ENCODE peak calls at places on chromosomes 5 and 9, in five cellular contexts. One of them, this sample, is unnamed.

GRCh38 chr9:88462191-88462590 is 72.8 kb upstream of the NXNL2 start:
- DNase-seq in mesothelial cell of epicardium: no peak
- DNase-seq in dorsolateral prefrontal cortex: no peak
- DNase-seq in RWPE1: peak
- DNase-seq in AG09309: no peak
- DNase-seq in this sample: no peak

GRCh38 chr5:149605998-149606721 is 24.9 kb downstream of the ARHGEF37 start:
- DNase-seq in mesothelial cell of epicardium: no peak
- DNase-seq in dorsolateral prefrontal cortex: no peak
- DNase-seq in RWPE1: peak
- DNase-seq in AG09309: peak
- DNase-seq in this sample: no peak

GRCh38 chr5:80172067-80172690 is 83.7 kb downstream of the SERINC5 start:
- DNase-seq in mesothelial cell of epicardium: no peak
- DNase-seq in dorsolateral prefrontal cortex: no peak
- DNase-seq in RWPE1: no peak
- DNase-seq in AG09309: no peak
- DNase-seq in this sample: no peak

GRCh38 chr9:89686134-89686533 is 81.3 kb downstream of the GADD45G start:
- DNase-seq in mesothelial cell of epicardium: no peak
- DNase-seq in dorsolateral prefrontal cortex: no peak
- DNase-seq in RWPE1: peak
- DNase-seq in AG09309: no peak
- DNase-seq in this sample: no peak

GRCh38 chr5:112064956-112065355 is 308.0 kb upstream of the NREP start:
- DNase-seq in mesothelial cell of epicardium: no peak
- DNase-seq in dorsolateral prefrontal cortex: no peak
- DNase-seq in RWPE1: no peak
- DNase-seq in AG09309: no peak
- DNase-seq in this sample: no peak

GRCh38 chr9:97382099-97382718 is 29.7 kb upstream of the TDRD7 start:
- DNase-seq in mesothelial cell of epicardium: no peak
- DNase-seq in dorsolateral prefrontal cortex: no peak
- DNase-seq in RWPE1: no peak
- DNase-seq in AG09309: no peak
- DNase-seq in this sample: no peak

GRCh38 chr5:143241892-143242291 is 161.6 kb downstream of the NR3C1 start:
- DNase-seq in mesothelial cell of epicardium: no peak
- DNase-seq in dorsolateral prefrontal cortex: no peak
- DNase-seq in RWPE1: peak
- DNase-seq in AG09309: no peak
- DNase-seq in this sample: no peak

GRCh38 chr5:123786411-123786810 is 274.4 kb downstream of the CSNK1G3 start:
- DNase-seq in mesothelial cell of epicardium: no peak
- DNase-seq in dorsolateral prefrontal cortex: no peak
- DNase-seq in RWPE1: no peak
- DNase-seq in AG09309: no peak
- DNase-seq in this sample: no peak

GRCh38 chr5:126002222-126002897 is 420.8 kb upstream of the GRAMD2B start:
- DNase-seq in mesothelial cell of epicardium: no peak
- DNase-seq in dorsolateral prefrontal cortex: no peak
- DNase-seq in RWPE1: no peak
- DNase-seq in AG09309: peak
- DNase-seq in this sample: no peak

GRCh38 chr5:141597814-141598213 is 21.0 kb downstream of the DIAPH1 start:
- DNase-seq in mesothelial cell of epicardium: no peak
- DNase-seq in dorsolateral prefrontal cortex: no peak
- DNase-seq in RWPE1: no peak
- DNase-seq in AG09309: no peak
- DNase-seq in this sample: no peak

GRCh38 chr9:136084191-136084944 is 10.7 kb downstream of the NACC2 start:
- DNase-seq in mesothelial cell of epicardium: no peak
- DNase-seq in dorsolateral prefrontal cortex: no peak
- DNase-seq in RWPE1: no peak
- DNase-seq in AG09309: no peak
- DNase-seq in this sample: no peak

GRCh38 chr5:170491479-170491878 is 12.3 kb upstream of the KCNIP1 start:
- DNase-seq in mesothelial cell of epicardium: no peak
- DNase-seq in dorsolateral prefrontal cortex: no peak
- DNase-seq in RWPE1: peak
- DNase-seq in AG09309: peak
- DNase-seq in this sample: no peak

GRCh38 chr9:134629061-134629585 is 12.5 kb upstream of the COL5A1 start:
- DNase-seq in mesothelial cell of epicardium: no peak
- DNase-seq in dorsolateral prefrontal cortex: peak
- DNase-seq in RWPE1: no peak
- DNase-seq in AG09309: no peak
- DNase-seq in this sample: peak

GRCh38 chr5:168879929-168880328 is 300.8 kb upstream of the PANK3 start:
- DNase-seq in mesothelial cell of epicardium: no peak
- DNase-seq in dorsolateral prefrontal cortex: no peak
- DNase-seq in RWPE1: no peak
- DNase-seq in AG09309: no peak
- DNase-seq in this sample: no peak

GRCh38 chr5:68242743-68243142 is 27.2 kb downstream of the PIK3R1 start:
- DNase-seq in mesothelial cell of epicardium: no peak
- DNase-seq in dorsolateral prefrontal cortex: no peak
- DNase-seq in RWPE1: no peak
- DNase-seq in AG09309: no peak
- DNase-seq in this sample: no peak

GRCh38 chr9:101977614-101978210 is 239.3 kb upstream of the GRIN3A start:
- DNase-seq in mesothelial cell of epicardium: no peak
- DNase-seq in dorsolateral prefrontal cortex: no peak
- DNase-seq in RWPE1: peak
- DNase-seq in AG09309: no peak
- DNase-seq in this sample: no peak

GRCh38 chr5:93924628-93925027 is 183.2 kb upstream of the POU5F2 start:
- DNase-seq in mesothelial cell of epicardium: no peak
- DNase-seq in dorsolateral prefrontal cortex: no peak
- DNase-seq in RWPE1: peak
- DNase-seq in AG09309: no peak
- DNase-seq in this sample: no peak

GRCh38 chr9:99299214-99300102 is 77.4 kb downstream of the SEC61B start:
- DNase-seq in mesothelial cell of epicardium: no peak
- DNase-seq in dorsolateral prefrontal cortex: no peak
- DNase-seq in RWPE1: peak
- DNase-seq in AG09309: peak
- DNase-seq in this sample: no peak

GRCh38 chr5:14235872-14236271 is 92.7 kb downstream of the TRIO start:
- DNase-seq in mesothelial cell of epicardium: no peak
- DNase-seq in dorsolateral prefrontal cortex: no peak
- DNase-seq in RWPE1: no peak
- DNase-seq in AG09309: no peak
- DNase-seq in this sample: no peak

GRCh38 chr5:150484964-150485769 is 22.8 kb upstream of the NDST1 start:
- DNase-seq in mesothelial cell of epicardium: no peak
- DNase-seq in dorsolateral prefrontal cortex: no peak
- DNase-seq in RWPE1: no peak
- DNase-seq in AG09309: no peak
- DNase-seq in this sample: peak

GRCh38 chr5:134124289-134125194 is 10.1 kb downstream of the TCF7 start:
- DNase-seq in mesothelial cell of epicardium: no peak
- DNase-seq in dorsolateral prefrontal cortex: no peak
- DNase-seq in RWPE1: peak
- DNase-seq in AG09309: peak
- DNase-seq in this sample: no peak

GRCh38 chr5:39376293-39376714 is 12.0 kb upstream of the C9 start:
- DNase-seq in mesothelial cell of epicardium: no peak
- DNase-seq in dorsolateral prefrontal cortex: no peak
- DNase-seq in RWPE1: peak
- DNase-seq in AG09309: no peak
- DNase-seq in this sample: no peak

GRCh38 chr5:16522096-16522495 is 56.5 kb upstream of the ZNF622 start:
- DNase-seq in mesothelial cell of epicardium: no peak
- DNase-seq in dorsolateral prefrontal cortex: no peak
- DNase-seq in RWPE1: no peak
- DNase-seq in AG09309: no peak
- DNase-seq in this sample: no peak

GRCh38 chr5:53303105-53303504 is 177.3 kb upstream of the FST start:
- DNase-seq in mesothelial cell of epicardium: no peak
- DNase-seq in dorsolateral prefrontal cortex: no peak
- DNase-seq in RWPE1: peak
- DNase-seq in AG09309: peak
- DNase-seq in this sample: no peak

GRCh38 chr9:133955821-133956411 is 36.2 kb downstream of the VAV2 start:
- DNase-seq in mesothelial cell of epicardium: peak
- DNase-seq in dorsolateral prefrontal cortex: no peak
- DNase-seq in RWPE1: no peak
- DNase-seq in AG09309: no peak
- DNase-seq in this sample: no peak

GRCh38 chr5:74401566-74402320 is 238.8 kb downstream of the ENC1 start:
- DNase-seq in mesothelial cell of epicardium: no peak
- DNase-seq in dorsolateral prefrontal cortex: no peak
- DNase-seq in RWPE1: no peak
- DNase-seq in AG09309: no peak
- DNase-seq in this sample: no peak

GRCh38 chr9:108156270-108156998 is 666.9 kb upstream of the KLF4 start:
- DNase-seq in mesothelial cell of epicardium: no peak
- DNase-seq in dorsolateral prefrontal cortex: no peak
- DNase-seq in RWPE1: peak
- DNase-seq in AG09309: peak
- DNase-seq in this sample: no peak

DNA sequence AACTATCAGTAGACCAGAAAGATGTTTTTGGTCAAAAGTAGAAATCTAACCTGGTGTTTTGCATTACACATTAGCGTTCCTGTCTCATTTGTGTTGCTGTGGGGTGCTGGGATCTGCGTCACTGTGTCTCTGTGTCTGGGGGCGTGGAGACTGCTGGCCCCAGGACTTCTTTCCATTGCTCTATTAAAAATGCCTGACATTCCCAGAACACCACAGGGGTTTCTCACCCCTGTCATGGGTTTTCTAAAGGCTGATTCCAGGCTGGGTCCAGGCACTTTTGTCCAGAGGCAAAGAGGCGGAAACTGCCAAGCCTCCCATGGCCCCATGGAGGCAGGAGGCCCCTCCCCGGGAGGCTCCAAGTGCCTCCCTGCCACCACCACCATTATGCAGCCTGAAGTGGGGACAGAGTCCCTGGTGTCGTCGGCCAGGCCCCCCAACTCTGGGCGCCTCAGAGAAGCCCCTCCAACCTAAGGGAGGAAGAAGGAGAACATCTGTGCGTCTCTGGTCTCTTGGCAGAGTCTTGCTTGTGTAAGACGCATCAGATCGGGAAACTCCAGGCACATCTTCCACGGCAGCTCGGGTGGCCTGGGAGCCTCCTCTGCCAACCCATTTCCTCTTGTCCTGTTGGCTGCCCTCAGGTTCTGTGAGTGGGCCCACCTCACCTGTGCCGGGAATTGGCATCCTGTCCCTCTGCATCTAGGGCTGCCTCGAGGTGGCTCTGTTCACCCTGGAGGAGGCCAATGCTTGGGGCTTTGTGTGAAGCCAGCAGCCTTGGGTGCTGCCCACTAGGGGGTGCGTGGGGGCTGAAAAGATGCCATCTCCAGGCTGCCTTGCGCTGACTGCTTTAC is 13.8 kb upstream of the PLEKHG4B start:
- DNase-seq in mesothelial cell of epicardium: peak
- DNase-seq in dorsolateral prefrontal cortex: no peak
- DNase-seq in RWPE1: peak
- DNase-seq in AG09309: peak
- DNase-seq in this sample: peak
- TF ChIP-seq CTCF in mesothelial cell of epicardium: no peak
- TF ChIP-seq CTCF in dorsolateral prefrontal cortex: no peak
- TF ChIP-seq CTCF in RWPE1: peak
- TF ChIP-seq CTCF in AG09309: peak
- TF ChIP-seq CTCF in this sample: peak

DNA sequence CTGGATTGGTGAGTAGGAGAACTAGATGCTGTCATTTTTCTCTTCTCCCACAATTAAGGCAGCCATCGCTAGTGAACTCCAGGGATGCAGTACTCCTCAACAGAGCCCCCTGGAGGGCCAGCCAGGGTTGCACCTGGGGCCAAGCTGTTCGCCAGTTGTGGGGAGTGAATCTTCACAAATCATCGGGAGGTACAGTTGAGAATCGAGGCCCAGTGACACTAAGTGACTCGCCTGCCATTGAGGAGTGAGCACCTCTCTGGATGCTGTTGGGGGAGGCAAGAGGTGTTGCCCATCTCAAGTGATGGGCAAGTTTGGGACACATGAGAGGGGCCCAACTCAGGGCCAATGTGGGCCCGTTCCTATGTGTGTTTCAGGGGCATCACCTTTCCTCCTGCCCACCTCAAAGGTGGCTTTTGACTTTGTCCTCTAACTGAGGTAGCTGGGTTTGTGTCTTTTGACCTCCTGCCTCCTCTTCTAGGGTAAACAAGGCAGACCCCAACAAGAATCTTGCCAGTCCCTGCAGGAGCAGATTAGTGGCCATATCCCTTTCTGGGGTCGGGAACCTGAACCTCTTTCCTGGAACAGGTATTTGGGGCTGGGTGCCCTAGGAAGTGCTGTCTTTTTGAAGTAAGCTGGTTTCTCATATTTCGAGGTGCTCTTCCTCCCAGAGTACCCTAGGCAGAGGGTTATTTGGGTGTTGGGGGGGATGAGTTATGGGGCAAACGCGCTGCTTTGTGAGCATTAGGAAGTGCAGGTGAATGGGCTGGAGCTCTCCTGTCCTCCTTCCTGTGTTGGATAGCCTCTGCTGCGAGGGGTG is 181.2 kb downstream of the MACROH2A1 start:
- DNase-seq in mesothelial cell of epicardium: peak
- DNase-seq in dorsolateral prefrontal cortex: no peak
- DNase-seq in RWPE1: no peak
- DNase-seq in AG09309: no peak
- DNase-seq in this sample: peak
- TF ChIP-seq CTCF in mesothelial cell of epicardium: no peak
- TF ChIP-seq CTCF in dorsolateral prefrontal cortex: no peak
- TF ChIP-seq CTCF in RWPE1: no peak
- TF ChIP-seq CTCF in AG09309: no peak
- TF ChIP-seq CTCF in this sample: peak

DNA sequence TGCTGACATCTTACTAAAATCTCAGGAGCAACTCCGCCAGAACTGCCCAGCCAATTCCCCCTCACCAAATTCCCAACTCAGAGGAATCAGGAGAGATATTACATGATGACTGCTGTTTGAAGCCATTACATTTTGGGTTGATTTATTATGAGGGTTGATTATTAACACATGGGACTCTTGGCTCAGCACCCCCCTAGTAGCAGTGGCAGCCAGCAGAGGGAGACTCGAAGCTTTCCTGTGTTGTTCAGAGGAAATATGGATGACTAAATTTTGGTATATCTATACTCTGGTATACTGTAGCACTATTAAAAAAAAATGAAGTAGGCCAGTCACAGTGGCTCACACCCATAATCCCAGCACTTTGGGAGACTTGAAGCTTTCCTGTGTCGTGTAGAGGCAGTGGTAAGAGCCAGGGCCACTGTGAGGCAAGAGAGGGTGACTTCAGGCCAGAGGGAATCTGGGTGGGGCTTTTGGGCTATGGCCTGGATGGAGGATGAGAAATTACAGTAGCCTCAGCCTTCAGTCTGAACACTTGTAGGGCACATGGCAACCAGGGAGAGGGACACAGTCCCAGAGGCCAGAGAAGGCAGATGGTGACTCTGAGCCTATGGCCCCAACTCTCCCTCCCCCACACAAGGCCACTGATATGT is 111.4 kb downstream of the LHX2 start:
- DNase-seq in mesothelial cell of epicardium: no peak
- DNase-seq in dorsolateral prefrontal cortex: no peak
- DNase-seq in RWPE1: no peak
- DNase-seq in AG09309: no peak
- DNase-seq in this sample: no peak
- TF ChIP-seq CTCF in mesothelial cell of epicardium: no peak
- TF ChIP-seq CTCF in dorsolateral prefrontal cortex: no peak
- TF ChIP-seq CTCF in RWPE1: peak
- TF ChIP-seq CTCF in AG09309: peak
- TF ChIP-seq CTCF in this sample: peak

GRCh38 chr9:77291714-77292113 is 114.4 kb downstream of the VPS13A start:
- DNase-seq in mesothelial cell of epicardium: no peak
- DNase-seq in dorsolateral prefrontal cortex: no peak
- DNase-seq in RWPE1: peak
- DNase-seq in AG09309: no peak
- DNase-seq in this sample: no peak
- TF ChIP-seq CTCF in mesothelial cell of epicardium: no peak
- TF ChIP-seq CTCF in dorsolateral prefrontal cortex: no peak
- TF ChIP-seq CTCF in RWPE1: peak
- TF ChIP-seq CTCF in AG09309: peak
- TF ChIP-seq CTCF in this sample: peak

This sample was measured in type B pancreatic cell.